ENCODE peak calls at places on chromosomes 2 and 18, in seven cellular contexts. One of them, this sample, is unnamed.

GRCh38 chr2:47072018-47072691 is 83.0 kb downstream of the STPG4 start:
- DNase-seq in transverse colon: peak
- DNase-seq in HCT116: no peak
- DNase-seq in CD8-positive, alpha-beta memory T cell: no peak
- DNase-seq in Karpas-422: no peak
- DNase-seq in tibial artery: peak
- DNase-seq in Panc1: no peak
- DNase-seq in this sample: peak

GRCh38 chr18:61995547-61996062 is 102.8 kb upstream of the RNF152 start:
- DNase-seq in transverse colon: no peak
- DNase-seq in HCT116: no peak
- DNase-seq in CD8-positive, alpha-beta memory T cell: no peak
- DNase-seq in Karpas-422: no peak
- DNase-seq in tibial artery: no peak
- DNase-seq in Panc1: no peak
- DNase-seq in this sample: no peak

GRCh38 chr18:57853864-57854263 is 50.7 kb upstream of the ATP8B1 start:
- DNase-seq in transverse colon: no peak
- DNase-seq in HCT116: no peak
- DNase-seq in CD8-positive, alpha-beta memory T cell: no peak
- DNase-seq in Karpas-422: no peak
- DNase-seq in tibial artery: no peak
- DNase-seq in Panc1: no peak
- DNase-seq in this sample: no peak

GRCh38 chr2:121375621-121376159 is 90.7 kb upstream of the TFCP2L1 start:
- DNase-seq in transverse colon: no peak
- DNase-seq in HCT116: no peak
- DNase-seq in CD8-positive, alpha-beta memory T cell: no peak
- DNase-seq in Karpas-422: no peak
- DNase-seq in tibial artery: no peak
- DNase-seq in Panc1: no peak
- DNase-seq in this sample: no peak

GRCh38 chr2:38146302-38146916 is 70.5 kb upstream of the CYP1B1 start:
- DNase-seq in transverse colon: peak
- DNase-seq in HCT116: peak
- DNase-seq in CD8-positive, alpha-beta memory T cell: no peak
- DNase-seq in Karpas-422: no peak
- DNase-seq in tibial artery: peak
- DNase-seq in Panc1: no peak
- DNase-seq in this sample: no peak

GRCh38 chr2:101638156-101638809 is 59.2 kb upstream of the MAP4K4 start:
- DNase-seq in transverse colon: no peak
- DNase-seq in HCT116: no peak
- DNase-seq in CD8-positive, alpha-beta memory T cell: no peak
- DNase-seq in Karpas-422: no peak
- DNase-seq in tibial artery: no peak
- DNase-seq in Panc1: no peak
- DNase-seq in this sample: no peak

GRCh38 chr18:21129586-21130216 is 18.1 kb upstream of the ROCK1 start:
- DNase-seq in transverse colon: no peak
- DNase-seq in HCT116: no peak
- DNase-seq in CD8-positive, alpha-beta memory T cell: no peak
- DNase-seq in Karpas-422: no peak
- DNase-seq in tibial artery: no peak
- DNase-seq in Panc1: no peak
- DNase-seq in this sample: no peak

GRCh38 chr2:217789736-217790181 is 213.0 kb downstream of the TNS1 start:
- DNase-seq in transverse colon: no peak
- DNase-seq in HCT116: no peak
- DNase-seq in CD8-positive, alpha-beta memory T cell: no peak
- DNase-seq in Karpas-422: peak
- DNase-seq in tibial artery: peak
- DNase-seq in Panc1: no peak
- DNase-seq in this sample: no peak

GRCh38 chr2:234579231-234579962 is 82.5 kb upstream of the ARL4C start:
- DNase-seq in transverse colon: no peak
- DNase-seq in HCT116: no peak
- DNase-seq in CD8-positive, alpha-beta memory T cell: no peak
- DNase-seq in Karpas-422: peak
- DNase-seq in tibial artery: no peak
- DNase-seq in Panc1: no peak
- DNase-seq in this sample: no peak

GRCh38 chr2:109542384-109542783 is 71.4 kb downstream of the SEPTIN10 start:
- DNase-seq in transverse colon: no peak
- DNase-seq in HCT116: no peak
- DNase-seq in CD8-positive, alpha-beta memory T cell: no peak
- DNase-seq in Karpas-422: no peak
- DNase-seq in tibial artery: no peak
- DNase-seq in Panc1: no peak
- DNase-seq in this sample: no peak

GRCh38 chr2:109547280-109547679 is 66.5 kb downstream of the SEPTIN10 start:
- DNase-seq in transverse colon: no peak
- DNase-seq in HCT116: no peak
- DNase-seq in CD8-positive, alpha-beta memory T cell: no peak
- DNase-seq in Karpas-422: peak
- DNase-seq in tibial artery: no peak
- DNase-seq in Panc1: no peak
- DNase-seq in this sample: no peak

GRCh38 chr2:109549016-109549595 is 64.7 kb downstream of the SEPTIN10 start:
- DNase-seq in transverse colon: no peak
- DNase-seq in HCT116: no peak
- DNase-seq in CD8-positive, alpha-beta memory T cell: no peak
- DNase-seq in Karpas-422: no peak
- DNase-seq in tibial artery: no peak
- DNase-seq in Panc1: no peak
- DNase-seq in this sample: no peak

DNA sequence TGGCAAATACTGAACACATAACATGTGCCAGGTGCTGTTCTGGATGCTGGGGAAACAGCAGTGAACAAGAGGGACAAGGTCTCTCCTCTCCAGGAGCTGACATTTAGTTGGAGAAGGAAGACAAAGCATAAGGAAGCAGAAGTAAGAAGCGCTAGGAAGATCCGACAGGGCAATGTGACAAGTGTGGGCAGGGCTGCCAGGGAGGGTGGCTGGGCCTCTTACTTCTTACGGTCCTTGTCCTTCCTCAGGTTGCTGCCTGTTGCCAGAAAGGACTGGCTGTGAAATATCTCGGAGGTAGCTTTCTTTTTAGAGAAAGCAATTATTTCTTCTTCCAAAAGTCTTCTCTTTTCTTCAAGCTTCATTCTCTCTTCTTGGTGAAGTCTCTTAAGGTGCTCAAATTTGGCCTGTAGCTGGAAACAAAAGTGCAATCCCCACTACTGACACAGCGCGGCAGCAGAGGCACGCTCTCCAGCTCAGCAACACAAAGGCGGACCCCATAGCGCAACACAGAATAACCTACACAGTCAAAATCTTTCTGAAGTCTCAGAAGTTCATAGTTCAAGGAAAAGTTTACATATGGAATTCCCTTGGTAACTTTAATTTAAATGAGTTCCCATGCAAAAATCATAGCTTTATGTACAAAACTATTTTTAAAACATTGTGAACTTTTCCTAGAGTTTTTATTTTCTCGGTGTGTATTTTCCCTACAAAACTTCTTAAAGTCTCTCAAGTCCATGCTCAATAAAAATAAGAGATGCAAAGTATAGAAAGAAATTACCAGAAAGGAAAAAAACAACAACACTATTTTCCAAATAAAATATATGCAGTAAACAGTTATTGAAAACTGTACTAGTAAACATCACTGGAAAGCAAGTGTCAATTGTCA is 67.7 kb downstream of the SEPTIN10 start:
- DNase-seq in transverse colon: peak
- DNase-seq in HCT116: peak
- DNase-seq in CD8-positive, alpha-beta memory T cell: peak
- DNase-seq in Karpas-422: peak
- DNase-seq in tibial artery: peak
- DNase-seq in Panc1: no peak
- DNase-seq in this sample: peak
- H3K27ac ChIP-seq in transverse colon: no peak
- H3K27ac ChIP-seq in HCT116: no peak
- H3K27ac ChIP-seq in CD8-positive, alpha-beta memory T cell: no peak
- H3K27ac ChIP-seq in Karpas-422: no peak
- H3K27ac ChIP-seq in tibial artery: no peak
- H3K27ac ChIP-seq in Panc1: no peak
- H3K27ac ChIP-seq in this sample: no peak

DNA sequence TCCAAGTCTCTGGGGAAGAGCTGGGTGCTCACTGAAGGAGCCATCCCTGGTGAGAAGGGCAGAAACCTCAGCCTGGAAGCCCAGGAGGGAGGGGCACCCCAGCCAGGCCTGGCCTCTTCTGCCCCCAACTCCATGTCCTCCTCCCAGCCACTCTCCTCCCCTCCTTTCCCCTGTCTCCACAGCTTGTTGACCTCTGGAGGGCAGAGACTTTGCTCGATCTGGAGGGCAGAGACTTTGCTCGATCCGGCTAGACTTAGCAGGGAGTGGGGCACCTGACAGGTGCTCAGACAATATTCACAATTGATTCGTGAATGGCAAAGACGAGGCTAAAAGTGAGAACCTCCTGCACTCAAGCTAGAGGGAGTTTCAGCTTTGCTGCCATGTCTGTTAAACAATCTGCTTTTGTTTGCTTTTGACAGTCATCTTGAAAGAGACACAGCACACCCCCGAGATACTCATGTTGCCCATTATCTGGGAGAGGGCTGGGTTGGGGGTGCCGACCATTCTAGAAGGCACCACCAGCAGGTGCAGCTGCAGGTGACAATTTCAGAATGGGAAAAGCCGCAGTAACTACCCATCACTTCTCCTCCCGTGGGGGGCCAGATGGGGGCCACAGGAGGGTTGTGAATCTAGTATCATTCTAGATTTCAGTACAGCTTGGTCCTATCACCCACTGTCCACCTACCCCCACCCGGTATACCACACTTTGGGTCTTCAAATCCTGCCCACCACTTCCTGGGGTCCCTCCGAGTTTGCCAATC is 54.8 kb downstream of the DNMT3A start:
- DNase-seq in transverse colon: no peak
- DNase-seq in HCT116: no peak
- DNase-seq in CD8-positive, alpha-beta memory T cell: no peak
- DNase-seq in Karpas-422: no peak
- DNase-seq in tibial artery: no peak
- DNase-seq in Panc1: no peak
- DNase-seq in this sample: no peak
- H3K27ac ChIP-seq in transverse colon: no peak
- H3K27ac ChIP-seq in HCT116: no peak
- H3K27ac ChIP-seq in CD8-positive, alpha-beta memory T cell: no peak
- H3K27ac ChIP-seq in Karpas-422: no peak
- H3K27ac ChIP-seq in tibial artery: no peak
- H3K27ac ChIP-seq in Panc1: no peak
- H3K27ac ChIP-seq in this sample: peak

DNA sequence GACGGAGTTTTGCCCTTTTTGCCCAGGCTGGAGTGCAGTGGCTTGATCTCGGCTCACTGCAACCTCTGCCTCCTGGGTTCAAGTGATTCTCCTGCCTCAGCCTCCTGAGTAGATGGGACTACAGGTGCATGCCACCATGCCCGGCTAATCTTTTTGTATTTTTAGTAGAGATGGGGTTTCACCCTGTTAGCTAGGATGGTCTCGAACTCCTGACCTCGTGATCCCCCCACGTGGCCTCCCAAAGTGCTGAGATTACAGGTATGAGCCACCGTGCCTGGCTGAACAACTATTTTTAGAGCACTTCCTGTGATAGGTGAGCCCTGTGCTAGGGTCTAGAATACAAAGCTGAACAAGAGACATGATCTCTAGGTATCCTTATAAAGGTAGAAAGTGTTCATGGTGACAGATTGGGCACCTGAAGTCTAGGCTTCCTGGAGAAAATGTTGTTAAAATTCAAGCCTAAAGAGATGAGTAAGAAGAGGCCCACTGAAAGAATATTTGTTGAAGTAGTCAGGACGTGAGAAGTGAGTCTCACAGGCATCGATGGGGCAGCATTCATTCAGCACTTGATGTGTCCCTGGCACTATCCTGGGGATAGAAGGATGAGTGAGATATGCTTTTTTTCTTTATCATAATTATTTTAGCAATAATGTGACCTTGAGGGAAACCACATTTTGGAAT is 5.0 kb downstream of the ZNF236 start:
- DNase-seq in transverse colon: no peak
- DNase-seq in HCT116: no peak
- DNase-seq in CD8-positive, alpha-beta memory T cell: no peak
- DNase-seq in Karpas-422: no peak
- DNase-seq in tibial artery: no peak
- DNase-seq in Panc1: no peak
- DNase-seq in this sample: no peak
- H3K27ac ChIP-seq in transverse colon: peak
- H3K27ac ChIP-seq in HCT116: no peak
- H3K27ac ChIP-seq in CD8-positive, alpha-beta memory T cell: no peak
- H3K27ac ChIP-seq in Karpas-422: peak
- H3K27ac ChIP-seq in tibial artery: peak
- H3K27ac ChIP-seq in Panc1: peak
- H3K27ac ChIP-seq in this sample: no peak

GRCh38 chr2:188628989-188629889 is 337.6 kb downstream of the GULP1 start:
- DNase-seq in transverse colon: no peak
- DNase-seq in HCT116: peak
- DNase-seq in CD8-positive, alpha-beta memory T cell: no peak
- DNase-seq in Karpas-422: no peak
- DNase-seq in tibial artery: no peak
- DNase-seq in Panc1: no peak
- DNase-seq in this sample: no peak
- H3K27ac ChIP-seq in transverse colon: no peak
- H3K27ac ChIP-seq in HCT116: no peak
- H3K27ac ChIP-seq in CD8-positive, alpha-beta memory T cell: no peak
- H3K27ac ChIP-seq in Karpas-422: no peak
- H3K27ac ChIP-seq in tibial artery: peak
- H3K27ac ChIP-seq in Panc1: no peak
- H3K27ac ChIP-seq in this sample: no peak

GRCh38 chr2:198662916-198663315 is 794.8 kb downstream of the SATB2 start:
- DNase-seq in transverse colon: no peak
- DNase-seq in HCT116: no peak
- DNase-seq in CD8-positive, alpha-beta memory T cell: no peak
- DNase-seq in Karpas-422: no peak
- DNase-seq in tibial artery: no peak
- DNase-seq in Panc1: no peak
- DNase-seq in this sample: no peak
- H3K27ac ChIP-seq in transverse colon: no peak
- H3K27ac ChIP-seq in HCT116: no peak
- H3K27ac ChIP-seq in CD8-positive, alpha-beta memory T cell: no peak
- H3K27ac ChIP-seq in Karpas-422: no peak
- H3K27ac ChIP-seq in tibial artery: no peak
- H3K27ac ChIP-seq in Panc1: no peak
- H3K27ac ChIP-seq in this sample: no peak

This sample was measured in caudate nucleus.